ENCODE peak calls at places on chromosomes 5 and 9, in six cellular contexts. Z is K562, M is GM12878, D is SK-N-SH, J is HepG2, O is H1. Y is an unnamed sample.

GRCh38 chr5:131209506-131210191 is 38.9 kb downstream of the LYRM7 start:
- DNase-seq in Z (no peak), M (peak), D (no peak), J (no peak), O (no peak), Y (peak)

GRCh38 chr5:14531668-14532067 is 49.9 kb upstream of the OTULINL start:
- DNase-seq in Z (no peak), M (no peak), D (no peak), J (no peak), O (no peak), Y (no peak)

GRCh38 chr5:132962429-132962928 is 955 bp downstream of the AFF4 start:
- DNase-seq in Z (peak), M (no peak), D (peak), J (peak), O (no peak), Y (no peak)

GRCh38 chr5:89457411-89458329 is 574.7 kb upstream of the MEF2C start:
- DNase-seq in Z (no peak), M (no peak), D (no peak), J (no peak), O (no peak), Y (no peak)

GRCh38 chr5:113147088-113147487 is 170.5 kb downstream of the DCP2 start:
- DNase-seq in Z (no peak), M (no peak), D (no peak), J (no peak), O (no peak), Y (no peak)

GRCh38 chr5:68445257-68446069 is 229.9 kb downstream of the PIK3R1 start:
- DNase-seq in Z (no peak), M (no peak), D (no peak), J (no peak), O (no peak), Y (no peak)

GRCh38 chr5:63398346-63398745 is 563.9 kb downstream of the HTR1A start:
- DNase-seq in Z (no peak), M (no peak), D (no peak), J (no peak), O (no peak), Y (no peak)

GRCh38 chr5:171355302-171355724 is 32.3 kb upstream of the NPM1 start:
- DNase-seq in Z (no peak), M (peak), D (no peak), J (no peak), O (no peak), Y (no peak)

GRCh38 chr9:13358128-13358527 is 78.6 kb upstream of the MPDZ start:
- DNase-seq in Z (no peak), M (no peak), D (no peak), J (no peak), O (no peak), Y (no peak)

GRCh38 chr9:130884542-130885421 is 11.8 kb downstream of the QRFP start:
- DNase-seq in Z (peak), M (no peak), D (no peak), J (no peak), O (no peak), Y (no peak)

GRCh38 chr5:110086658-110087388 is 397.1 kb downstream of the MAN2A1 start:
- DNase-seq in Z (no peak), M (no peak), D (no peak), J (no peak), O (no peak), Y (no peak)

GRCh38 chr5:38797838-38798237 is 48.0 kb upstream of the OSMR start:
- DNase-seq in Z (no peak), M (no peak), D (no peak), J (no peak), O (no peak), Y (no peak)

GRCh38 chr9:127968046-127968445 is 12.7 kb downstream of the EEIG1 start:
- DNase-seq in Z (no peak), M (no peak), D (no peak), J (no peak), O (no peak), Y (no peak)

GRCh38 chr5:131671409-131671808 is 36.4 kb upstream of the RAPGEF6 start:
- DNase-seq in Z (no peak), M (peak), D (no peak), J (no peak), O (no peak), Y (no peak)

GRCh38 chr9:135343733-135344522 is 135.7 kb upstream of the PPP1R26 start:
- DNase-seq in Z (peak), M (no peak), D (peak), J (peak), O (peak), Y (peak)

GRCh38 chr5:65801332-65801731 is 79.3 kb downstream of the NLN start:
- DNase-seq in Z (no peak), M (no peak), D (no peak), J (no peak), O (no peak), Y (no peak)

GRCh38 chr9:7879551-7880245 is 80.1 kb upstream of the DMAC1 start:
- DNase-seq in Z (no peak), M (no peak), D (no peak), J (no peak), O (peak), Y (peak)

GRCh38 chr5:163563880-163564279 is 58.5 kb downstream of the MAT2B start:
- DNase-seq in Z (no peak), M (no peak), D (no peak), J (no peak), O (no peak), Y (no peak)

GRCh38 chr5:219492-219891 is 1.4 kb downstream of the SDHA start:
- DNase-seq in Z (no peak), M (no peak), D (no peak), J (no peak), O (no peak), Y (no peak)

GRCh38 chr5:36202521-36202961 is 39.2 kb downstream of the NADK2 start:
- DNase-seq in Z (no peak), M (no peak), D (no peak), J (no peak), O (no peak), Y (no peak)

GRCh38 chr5:125348221-125348692 is 601.8 kb upstream of the ZNF608 start:
- DNase-seq in Z (no peak), M (no peak), D (no peak), J (no peak), O (no peak), Y (no peak)

GRCh38 chr5:158758666-158759065 is 341.1 kb downstream of the EBF1 start:
- DNase-seq in Z (no peak), M (no peak), D (no peak), J (no peak), O (no peak), Y (no peak)

GRCh38 chr5:180557201-180557809 is 34.0 kb downstream of the SCGB3A1 start:
- DNase-seq in Z (no peak), M (no peak), D (no peak), J (no peak), O (no peak), Y (no peak)

GRCh38 chr5:34913072-34913471 is 2.2 kb downstream of the RAD1 start:
- DNase-seq in Z (no peak), M (no peak), D (no peak), J (no peak), O (no peak), Y (no peak)

GRCh38 chr5:79183011-79183410 is 52.9 kb upstream of the JMY start:
- DNase-seq in Z (no peak), M (no peak), D (no peak), J (no peak), O (no peak), Y (no peak)

GRCh38 chr5:79183617-79184016 is 52.3 kb upstream of the JMY start:
- DNase-seq in Z (no peak), M (no peak), D (no peak), J (no peak), O (no peak), Y (no peak)

GRCh38 chr5:79186021-79186420 is 49.9 kb upstream of the JMY start:
- DNase-seq in Z (no peak), M (no peak), D (no peak), J (no peak), O (no peak), Y (no peak)

GRCh38 chr5:79182141-79182540 is 53.8 kb upstream of the JMY start:
- DNase-seq in Z (no peak), M (no peak), D (no peak), J (no peak), O (no peak), Y (no peak)

DNA sequence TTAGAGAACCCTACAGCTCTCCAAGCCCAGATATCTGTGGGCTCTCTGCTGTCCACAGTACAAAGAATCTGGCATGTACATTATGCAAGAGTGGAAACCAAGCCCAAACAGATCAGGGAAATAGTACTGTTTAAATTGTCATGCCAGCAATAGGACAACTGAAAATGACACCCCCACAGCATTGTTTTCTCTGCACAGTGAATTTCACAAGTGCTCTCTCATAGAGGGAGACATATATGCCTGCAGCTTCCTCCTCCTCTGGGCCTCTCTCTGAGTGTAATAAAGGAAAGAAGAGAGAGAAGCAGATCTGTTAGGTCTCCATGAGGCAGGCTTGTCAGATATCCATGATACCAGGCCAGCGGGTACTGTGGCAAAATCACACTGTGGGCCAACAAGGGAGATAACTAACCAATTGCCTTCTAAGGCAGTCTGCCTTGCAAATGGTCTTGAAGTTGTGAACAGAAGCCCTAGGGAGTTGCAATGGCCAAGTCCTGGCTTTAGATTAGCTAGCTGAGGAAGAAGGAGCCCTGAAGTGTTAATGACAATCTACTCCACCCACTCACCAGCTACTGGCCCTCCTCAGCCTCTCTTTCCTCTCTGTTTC is 54.4 kb upstream of the JMY start:
- DNase-seq in Z (no peak), M (no peak), D (no peak), J (no peak), O (no peak), Y (no peak)
- H3K27ac ChIP-seq in Z (no peak), M (no peak), D (no peak), J (no peak), O (no peak), Y (no peak)

GRCh38 chr9:115198018-115198417 is 80.1 kb upstream of the TNC start:
- DNase-seq in Z (no peak), M (no peak), D (peak), J (no peak), O (no peak), Y (no peak)
- TF ChIP-seq POLR2AphosphoS5 in Z (no peak), M (no peak), D (peak), J (no peak), O (no peak), Y (no peak)

GRCh38 chr9:78030553-78031270 is 899 bp downstream of the GNAQ start:
- DNase-seq in Z (peak), M (no peak), D (peak), J (no peak), O (peak), Y (peak)

GRCh38 chr9:78031271-78031825 is at the start of gene GNAQ:
- DNase-seq in Z (peak), M (no peak), D (peak), J (no peak), O (no peak), Y (no peak)

GRCh38 chr9:78028926-78029325 is 2.7 kb downstream of the GNAQ start:
- DNase-seq in Z (no peak), M (no peak), D (no peak), J (no peak), O (no peak), Y (no peak)

GRCh38 chr9:78031826-78032598 is 401 bp upstream of the GNAQ start:
- DNase-seq in Z (peak), M (no peak), D (peak), J (peak), O (peak), Y (peak)

DNA sequence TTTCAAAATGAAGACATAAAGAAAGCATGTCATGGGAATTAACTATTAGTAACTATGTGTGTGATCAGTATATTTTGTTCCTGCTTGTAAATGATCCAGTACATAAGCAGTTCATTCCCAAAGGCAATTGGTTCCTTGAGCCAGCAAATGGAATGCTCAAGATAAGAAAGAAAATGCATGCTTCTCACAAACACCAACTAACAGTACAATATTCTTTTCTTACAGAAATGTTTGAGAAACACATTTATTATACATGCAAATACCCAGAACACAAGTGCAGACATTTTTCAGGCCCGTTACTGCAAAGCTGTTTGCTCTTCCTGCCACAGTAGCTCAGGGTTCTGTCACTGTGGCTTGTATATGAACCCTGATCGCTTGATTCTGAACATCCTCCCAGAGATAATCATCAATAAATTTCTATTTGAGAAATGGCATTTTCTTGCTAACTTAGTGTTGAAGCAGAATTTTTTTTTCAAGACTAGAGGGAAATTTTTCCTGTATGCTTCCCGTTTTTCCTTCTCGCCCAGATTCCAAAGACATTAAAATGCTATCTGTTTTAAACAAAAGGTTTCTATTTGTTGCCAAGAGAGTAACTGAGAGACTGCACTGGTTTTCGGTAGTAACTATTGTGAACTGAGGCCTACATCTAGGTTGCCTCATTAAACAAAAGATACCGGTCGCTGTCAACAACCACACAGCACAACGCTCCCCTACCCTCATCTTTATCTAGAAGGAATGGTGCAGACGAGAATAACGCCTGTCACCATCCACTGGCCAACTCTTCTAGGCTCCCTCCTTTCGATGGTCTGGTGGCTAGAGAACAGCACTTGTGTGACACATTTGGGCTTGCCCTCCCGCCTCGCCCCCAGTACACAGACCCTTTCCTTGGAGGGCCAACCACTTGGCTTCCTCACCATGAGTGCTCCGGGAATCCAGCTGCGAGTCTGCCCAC is 1.7 kb downstream of the GNAQ start:
- DNase-seq in Z (no peak), M (no peak), D (no peak), J (no peak), O (no peak), Y (no peak)
- TF ChIP-seq GABPA in Z (no peak), M (no peak), D (no peak), J (no peak), O (no peak), Y (no peak)

DNA sequence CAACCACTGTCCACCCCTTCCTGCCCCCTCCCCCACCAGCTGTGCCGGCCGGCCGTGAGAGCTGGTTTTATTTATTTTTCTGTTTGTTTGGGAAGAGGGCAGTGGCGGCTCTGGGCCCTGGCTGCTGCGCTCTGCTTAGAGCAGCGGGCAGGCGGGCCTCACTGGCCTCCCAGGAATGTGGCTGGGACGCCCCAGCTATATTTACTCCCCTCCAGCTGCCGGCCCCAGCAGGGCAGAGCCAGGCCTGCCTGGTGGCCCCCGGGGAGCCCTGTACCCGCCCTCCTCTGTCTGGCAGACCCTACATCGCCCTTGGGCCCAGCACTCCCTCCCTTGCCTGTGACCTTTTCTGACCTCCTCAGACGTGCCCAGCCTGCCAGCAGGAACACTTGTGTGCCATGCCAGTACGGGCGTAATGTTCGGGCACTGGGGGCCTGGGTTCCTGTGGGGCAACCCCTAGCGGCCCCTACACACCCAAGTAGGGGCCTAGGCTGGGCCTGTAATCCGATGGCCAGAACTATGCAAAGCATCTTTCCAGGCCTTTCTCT is 7.7 kb downstream of the CXXC5 start:
- DNase-seq in Z (no peak), M (no peak), D (peak), J (peak), O (no peak), Y (no peak)
- H3K27ac ChIP-seq in Z (no peak), M (no peak), D (peak), J (peak), O (no peak), Y (no peak)

DNA sequence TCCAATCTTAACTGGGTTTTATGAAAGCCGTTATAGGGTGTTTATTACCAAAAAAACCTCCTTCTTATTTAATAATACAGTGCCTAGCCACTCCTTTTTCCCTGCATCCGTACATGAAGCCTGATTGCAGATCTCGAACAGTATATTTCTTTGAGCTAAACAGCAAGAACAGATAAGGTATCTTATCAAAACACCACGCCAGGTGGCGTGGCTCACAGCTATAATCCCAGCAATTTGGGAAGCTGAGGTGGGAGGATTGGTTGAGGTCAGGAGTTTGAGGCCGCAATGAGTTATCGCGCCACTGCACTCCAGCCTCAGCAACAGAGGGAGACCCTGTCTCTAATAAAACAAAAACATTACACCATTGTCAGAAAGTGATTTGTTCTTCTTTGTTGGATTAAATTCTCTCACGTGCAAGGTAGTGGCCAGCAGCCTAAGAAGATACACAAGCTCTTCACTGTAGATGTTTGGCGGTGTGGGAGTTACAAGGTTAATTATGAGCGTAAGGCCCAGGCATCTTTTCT is 291.2 kb upstream of the DMRT1 start:
- DNase-seq in Z (no peak), M (no peak), D (no peak), J (no peak), O (no peak), Y (no peak)
- TF ChIP-seq POLR2AphosphoS5 in Z (no peak), M (no peak), D (no peak), J (no peak), O (no peak), Y (no peak)

Y was measured in HL-60.